ENCODE peak calls at places on chromosomes 4 and X, in eight cellular contexts. L is activated T-cell treated with anti-CD3 and anti-CD28 coated beads, Interleukin-2, amount 50 U/mL, for 24 hours; A is ELR; B is RPMI7951; X is HT1080; M is naive B cell; E is NCI-H2227 treated with DMSO at 0.1 percent for 48 hours; F is SW480. V is an unnamed sample.

GRCh38 chrX:131944936-131945902 is 77.9 kb upstream of the STK26 start:
- DNase-seq in F (no peak), A (no peak), X (no peak), L (no peak), B (no peak), E (no peak), M (no peak), V (no peak)

GRCh38 chr4:165433529-165433928 is 54.7 kb downstream of the CPE start:
- DNase-seq in L (no peak), X (no peak), A (no peak), E (no peak), F (no peak), B (no peak), M (no peak), V (peak)

GRCh38 chr4:127506283-127506682 is 126.5 kb upstream of the INTU start:
- DNase-seq in F (no peak), B (no peak), M (no peak), E (no peak), L (no peak), A (no peak), X (no peak), V (no peak)

GRCh38 chr4:151739118-151739517 is 21.7 kb downstream of the GATB start:
- DNase-seq in B (no peak), A (no peak), F (no peak), E (no peak), X (no peak), L (no peak), M (no peak), V (no peak)

GRCh38 chr4:177041356-177041755 is 248.6 kb upstream of the VEGFC start:
- DNase-seq in E (no peak), F (no peak), X (no peak), B (peak), L (no peak), M (no peak), A (no peak), V (no peak)

GRCh38 chrX:5746231-5746630 is 482.4 kb downstream of the NLGN4X start:
- DNase-seq in E (no peak), M (no peak), F (no peak), X (peak), A (no peak), B (no peak), L (no peak), V (no peak)

GRCh38 chr4:113512880-113513279 is 248.7 kb downstream of the CAMK2D start:
- DNase-seq in X (no peak), A (no peak), L (no peak), E (no peak), F (no peak), M (no peak), B (no peak), V (no peak)

GRCh38 chr4:185640809-185641675 is 105.7 kb upstream of the PDLIM3 start:
- DNase-seq in M (peak), F (peak), L (no peak), A (peak), E (peak), B (peak), X (peak), V (no peak)

GRCh38 chr4:17058506-17058905 is 160.1 kb upstream of the LDB2 start:
- DNase-seq in E (no peak), A (no peak), L (no peak), X (no peak), B (peak), M (no peak), F (no peak), V (no peak)

GRCh38 chrX:30663317-30663716 is 10.1 kb downstream of the GK start:
- DNase-seq in L (no peak), M (no peak), B (no peak), X (no peak), F (no peak), A (no peak), E (no peak), V (no peak)

GRCh38 chr4:7660176-7660540 is 225.4 kb upstream of the PSAPL1 start:
- DNase-seq in B (no peak), X (no peak), A (no peak), M (no peak), F (no peak), E (no peak), L (no peak), V (no peak)

GRCh38 chrX:29652484-29652883 is 562.9 kb upstream of the MAGEB2 start:
- DNase-seq in F (no peak), B (peak), E (no peak), L (no peak), X (peak), M (no peak), A (peak), V (no peak)

GRCh38 chrX:114582698-114583395 is 1.0 kb upstream of the HTR2C start:
- DNase-seq in M (no peak), L (no peak), A (no peak), X (no peak), B (no peak), E (no peak), F (no peak), V (no peak)

GRCh38 chr4:140069068-140069467 is 84.9 kb downstream of the MAML3 start:
- DNase-seq in E (no peak), X (peak), A (peak), F (no peak), B (no peak), L (no peak), M (no peak), V (no peak)

GRCh38 chrX:71573591-71573990 is 4.6 kb upstream of the GCNA start:
- DNase-seq in L (no peak), F (no peak), X (no peak), E (no peak), B (no peak), A (no peak), M (no peak), V (no peak)

GRCh38 chr4:8347660-8348059 is 78.1 kb downstream of the HTRA3 start:
- DNase-seq in F (no peak), A (no peak), X (no peak), L (no peak), M (no peak), B (no peak), E (no peak), V (no peak)

GRCh38 chrX:142040906-142041305 is 137.2 kb downstream of the MAGEC1 start:
- DNase-seq in A (no peak), L (no peak), X (no peak), F (no peak), B (no peak), E (no peak), M (no peak), V (no peak)

GRCh38 chr4:183876268-183876934 is 28.7 kb upstream of the STOX2 start:
- DNase-seq in X (peak), A (peak), F (no peak), E (peak), M (no peak), B (peak), L (no peak), V (peak)

GRCh38 chr4:147648656-147649055 is 31.5 kb downstream of the TMEM184C start:
- DNase-seq in B (no peak), A (no peak), E (no peak), X (no peak), F (no peak), M (no peak), L (no peak), V (no peak)

GRCh38 chrX:83759872-83760271 is 101.1 kb upstream of the CYLC1 start:
- DNase-seq in B (no peak), X (no peak), L (no peak), A (peak), E (no peak), F (peak), M (no peak), V (no peak)

GRCh38 chr4:158858410-158859189 is 89.8 kb downstream of the FNIP2 start:
- DNase-seq in F (no peak), B (peak), L (no peak), A (peak), E (no peak), X (peak), M (no peak), V (no peak)

GRCh38 chr4:185374027-185374426 is 21.7 kb downstream of the LRP2BP start:
- DNase-seq in E (no peak), X (no peak), L (no peak), F (no peak), B (no peak), A (no peak), M (no peak), V (no peak)

GRCh38 chr4:154366956-154367355 is 124.6 kb downstream of the DCHS2 start:
- DNase-seq in F (no peak), E (no peak), A (no peak), B (no peak), L (no peak), M (no peak), X (no peak), V (no peak)

GRCh38 chr4:115376866-115377265 is 263.4 kb upstream of the NDST4 start:
- DNase-seq in X (no peak), A (no peak), E (no peak), L (no peak), M (no peak), B (no peak), F (no peak), V (no peak)

GRCh38 chr4:65983062-65983461 is 312.8 kb upstream of the EPHA5 start:
- DNase-seq in X (no peak), B (no peak), A (no peak), F (no peak), M (no peak), E (no peak), L (no peak), V (no peak)

GRCh38 chr4:107693132-107693531 is 26.9 kb downstream of the PAPSS1 start:
- DNase-seq in B (no peak), E (no peak), L (no peak), A (no peak), X (no peak), M (no peak), F (no peak), V (no peak)

GRCh38 chr4:2902126-2902525 is 58.5 kb downstream of the ADD1 start:
- DNase-seq in X (no peak), A (no peak), M (no peak), F (no peak), L (no peak), E (no peak), B (no peak), V (no peak)

GRCh38 chr4:102503301-102503746 is 2.2 kb downstream of the NFKB1 start:
- DNase-seq in M (no peak), F (peak), X (no peak), L (no peak), E (peak), A (no peak), B (no peak), V (no peak)

GRCh38 chr4:152618971-152619370 is 60.8 kb downstream of the TMEM154 start:
- DNase-seq in B (no peak), E (no peak), A (no peak), F (no peak), M (no peak), X (no peak), L (no peak), V (peak)

GRCh38 chr4:182584016-182584415 is 333.2 kb downstream of the DCTD start:
- DNase-seq in E (no peak), F (no peak), B (no peak), L (no peak), A (no peak), M (no peak), X (no peak), V (no peak)

GRCh38 chr4:15912236-15912635 is 26.3 kb downstream of the FGFBP1 start:
- DNase-seq in F (no peak), X (no peak), B (no peak), M (no peak), A (no peak), L (no peak), E (no peak), V (no peak)

GRCh38 chrX:78476701-78477100 is 149.3 kb upstream of the CYSLTR1 start:
- DNase-seq in L (no peak), B (no peak), E (no peak), X (no peak), A (no peak), M (no peak), F (no peak), V (no peak)

GRCh38 chr4:139278450-139278849 is 1.6 kb downstream of the MGARP start:
- DNase-seq in B (no peak), M (no peak), A (no peak), E (no peak), X (no peak), L (no peak), F (no peak), V (no peak)

GRCh38 chr4:82782626-82783025 is 16.0 kb downstream of the SCD5 start:
- DNase-seq in A (no peak), L (no peak), F (peak), E (no peak), X (no peak), B (no peak), M (no peak), V (no peak)